ENCODE peak calls at places on chromosomes 6 and 20, in nine cellular contexts. K is breast epithelium, O is tibial nerve, N is esophagus squamous epithelium, M is spleen, X is heart left ventricle, G is testis, R is adrenal gland, W is K562. B is an unnamed sample.

GRCh38 chr20:46230811-46231282 is 77.5 kb downstream of the CDH22 start:
- DNase-seq in N (no peak), W (peak), K (no peak), R (peak), O (no peak), M (no peak), X (peak), G (peak), B (no peak)

GRCh38 chr6:167448378-167448777 is 123.5 kb downstream of the TTLL2 start:
- DNase-seq in O (no peak), N (no peak), X (no peak), M (no peak), G (no peak), R (no peak), W (no peak), K (no peak), B (no peak)

GRCh38 chr6:156980515-156980914 is 203.3 kb downstream of the ARID1B start:
- DNase-seq in G (no peak), O (no peak), M (no peak), W (no peak), N (no peak), X (no peak), R (no peak), K (no peak), B (no peak)

GRCh38 chr20:18360601-18361000 is 72.3 kb downstream of the ZNF133 start:
- DNase-seq in N (no peak), W (no peak), R (no peak), K (no peak), X (no peak), G (no peak), O (no peak), M (no peak), B (no peak)

GRCh38 chr6:169527306-169527705 is 174.5 kb downstream of the WDR27 start:
- DNase-seq in X (no peak), K (no peak), G (no peak), N (no peak), R (no peak), W (no peak), O (no peak), M (no peak), B (no peak)

GRCh38 chr6:36969988-36970891 is 15.7 kb downstream of the PI16 start:
- DNase-seq in X (no peak), G (no peak), K (no peak), M (peak), R (no peak), O (no peak), W (no peak), N (no peak), B (no peak)

GRCh38 chr6:43972179-43972914 is 154.9 kb downstream of the MRPL14 start:
- DNase-seq in O (no peak), X (no peak), W (peak), K (peak), N (no peak), R (no peak), G (no peak), M (no peak), B (no peak)

GRCh38 chr20:50019466-50020256 is 36.9 kb downstream of the SNAI1 start:
- DNase-seq in M (no peak), R (peak), N (no peak), K (peak), W (no peak), O (no peak), G (no peak), X (peak), B (no peak)

DNA sequence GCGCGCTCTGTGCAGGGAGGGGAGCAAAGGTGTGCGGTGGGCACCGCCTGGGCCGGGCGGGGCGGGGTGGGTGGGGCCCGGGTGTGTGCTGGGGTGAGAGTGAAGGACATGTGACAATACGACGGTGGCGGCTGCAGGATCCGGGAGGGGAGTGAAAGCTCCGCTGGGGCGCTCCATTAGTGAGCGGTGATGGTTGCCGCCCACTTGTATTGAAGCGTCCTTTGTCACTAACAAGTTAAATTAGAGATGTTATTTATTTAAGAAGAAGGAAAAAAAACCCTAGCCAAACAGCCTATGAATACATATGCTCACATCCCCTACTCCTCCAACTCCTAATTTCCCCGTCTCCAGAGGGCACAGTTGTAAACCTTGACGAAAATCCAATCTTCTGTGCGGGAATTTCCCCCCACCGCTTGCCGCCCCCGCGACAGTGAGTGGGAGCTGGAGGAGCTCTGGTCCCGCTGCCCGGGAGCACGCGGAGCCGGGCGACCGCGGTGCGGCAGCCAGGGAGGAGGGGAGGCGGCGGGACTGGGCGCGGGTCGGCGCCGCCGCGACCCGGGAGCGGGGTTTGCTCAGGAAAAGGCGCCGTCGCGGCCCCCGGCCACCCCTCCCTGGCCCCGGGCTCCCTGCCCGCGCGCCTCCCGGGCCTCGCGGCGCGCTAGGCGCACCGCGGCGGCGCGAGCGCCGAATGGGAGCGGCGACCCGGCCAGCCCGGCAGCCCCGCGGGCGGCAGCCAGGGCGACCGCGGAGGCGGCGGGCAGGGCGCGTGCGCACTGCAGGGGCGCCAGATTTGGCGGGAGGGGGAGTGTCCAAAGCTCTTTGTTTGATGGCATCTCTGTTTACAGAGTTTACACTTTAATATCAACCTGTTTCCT is at the start of gene MYB:
- DNase-seq in R (peak), X (peak), M (peak), W (peak), G (peak), N (no peak), O (no peak), K (peak), B (peak)
- TF ChIP-seq POLR2A in R (no peak), X (no peak), M (no peak), W (peak), G (no peak), N (no peak), O (no peak), K (no peak), B (peak)

DNA sequence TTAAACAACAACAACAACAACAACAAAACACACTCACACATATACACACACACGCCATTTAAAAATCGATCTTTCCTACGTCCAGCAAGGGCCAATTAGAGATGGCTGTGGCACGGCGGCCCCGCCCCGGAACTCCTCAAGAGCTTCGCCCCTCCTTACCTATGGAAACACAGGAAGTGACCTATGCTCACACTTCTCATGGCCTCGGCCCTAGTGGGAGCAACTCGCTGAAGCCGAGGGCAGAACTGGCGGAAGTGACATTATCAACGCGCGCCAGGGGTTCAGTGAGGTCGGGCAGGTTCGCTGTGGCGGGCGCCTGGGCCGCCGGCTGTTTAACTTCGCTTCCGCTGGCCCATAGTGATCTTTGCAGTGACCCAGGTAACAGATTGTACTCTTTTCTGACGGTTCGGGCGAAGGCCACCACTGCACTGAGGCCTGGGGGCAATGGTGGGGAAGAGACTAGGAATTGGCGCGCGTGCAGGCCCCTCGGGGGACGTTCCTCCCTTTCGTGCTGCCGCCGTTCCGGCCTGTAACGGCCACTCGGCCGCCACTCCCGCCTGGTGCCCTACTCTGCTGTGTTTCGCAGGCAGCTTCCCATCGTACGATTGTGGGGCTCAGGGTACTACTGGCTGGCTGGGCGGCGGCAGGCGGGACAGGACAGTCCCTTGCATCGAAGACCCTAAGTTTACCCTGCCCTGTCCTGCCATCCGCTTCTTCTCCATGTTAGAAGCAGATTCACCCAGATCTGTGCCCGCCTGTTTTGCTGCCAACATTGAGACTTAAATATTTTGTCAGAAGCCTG is at the start of gene TBP:
- DNase-seq in X (peak), K (peak), N (peak), W (peak), R (peak), O (peak), G (peak), M (peak), B (peak)
- TF ChIP-seq POLR2A in X (no peak), K (peak), N (no peak), W (peak), R (peak), O (peak), G (no peak), M (no peak), B (peak)

GRCh38 chr6:30719791-30720737 is at the start of gene TUBB:
- DNase-seq in G (peak), W (peak), N (peak), X (peak), O (peak), M (peak), R (peak), K (peak), B (peak)
- TF ChIP-seq POLR2A in G (peak), W (peak), N (no peak), X (no peak), O (peak), M (no peak), R (peak), K (peak), B (peak)

DNA sequence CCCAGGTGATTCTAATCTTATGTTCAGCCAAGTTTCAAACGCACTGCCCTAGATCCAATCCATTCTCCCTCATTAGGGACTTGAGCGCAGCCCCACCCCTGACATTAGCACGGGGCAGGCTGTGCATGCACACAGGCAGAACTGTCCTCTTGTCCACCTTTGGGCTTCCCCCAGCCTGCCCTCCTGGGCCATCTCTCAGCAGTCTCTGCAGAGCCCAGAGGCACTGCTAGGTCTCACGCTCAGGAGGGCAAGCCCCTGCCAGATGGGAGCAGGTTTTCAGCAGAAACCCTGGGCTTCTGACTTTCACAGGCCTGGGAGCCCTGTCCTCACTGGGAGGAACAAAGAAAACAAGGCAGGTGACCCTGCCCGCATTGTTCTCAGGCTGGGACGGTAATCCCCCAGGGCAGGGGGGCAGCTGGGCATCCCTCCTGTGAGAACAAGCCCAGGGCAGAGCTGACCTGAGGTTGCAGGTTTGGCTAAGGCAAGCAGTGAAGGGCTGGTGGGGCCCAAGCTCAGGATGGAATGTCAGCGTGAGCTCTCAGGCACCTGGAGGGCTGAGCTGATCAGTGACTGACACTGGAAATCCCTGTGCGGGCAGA is 24.5 kb downstream of the KCNK5 start:
- DNase-seq in X (no peak), O (no peak), G (no peak), N (no peak), W (no peak), K (no peak), M (no peak), R (no peak), B (no peak)
- TF ChIP-seq POLR2A in X (no peak), O (no peak), G (no peak), N (no peak), W (no peak), K (no peak), M (no peak), R (no peak), B (no peak)

B was measured in GM12892.